ENCODE peak calls at places on chromosomes 12 and 14, in eight cellular contexts. One of them, this sample, is unnamed.

GRCh38 chr14:106586098-106586704 is 1059.8 kb downstream of the TMEM121 start:
- DNase-seq in NT2/D1: peak
- DNase-seq in fibroblast of lung: no peak
- DNase-seq in GM12878: no peak
- DNase-seq in AG09309: no peak
- DNase-seq in adrenal gland: no peak
- DNase-seq in hepatocyte: no peak
- DNase-seq in cardiac muscle cell: no peak
- DNase-seq in this sample: no peak

GRCh38 chr12:4119157-4119761 is 154.3 kb upstream of the CCND2 start:
- DNase-seq in cardiac muscle cell: no peak
- DNase-seq in fibroblast of lung: no peak
- DNase-seq in NT2/D1: no peak
- DNase-seq in AG09309: no peak
- DNase-seq in adrenal gland: no peak
- DNase-seq in GM12878: peak
- DNase-seq in hepatocyte: no peak
- DNase-seq in this sample: no peak

GRCh38 chr12:67355428-67356385 is 86.5 kb downstream of the CAND1 start:
- DNase-seq in fibroblast of lung: peak
- DNase-seq in GM12878: peak
- DNase-seq in adrenal gland: no peak
- DNase-seq in cardiac muscle cell: peak
- DNase-seq in hepatocyte: peak
- DNase-seq in AG09309: no peak
- DNase-seq in NT2/D1: peak
- DNase-seq in this sample: peak

GRCh38 chr12:51028811-51029146 is 2.6 kb upstream of the SLC11A2 start:
- DNase-seq in cardiac muscle cell: peak
- DNase-seq in NT2/D1: no peak
- DNase-seq in AG09309: no peak
- DNase-seq in fibroblast of lung: no peak
- DNase-seq in GM12878: no peak
- DNase-seq in hepatocyte: peak
- DNase-seq in adrenal gland: no peak
- DNase-seq in this sample: no peak

GRCh38 chr12:102314821-102315220 is 117.2 kb upstream of the PMCH start:
- DNase-seq in fibroblast of lung: no peak
- DNase-seq in adrenal gland: no peak
- DNase-seq in AG09309: no peak
- DNase-seq in hepatocyte: no peak
- DNase-seq in cardiac muscle cell: peak
- DNase-seq in NT2/D1: no peak
- DNase-seq in GM12878: no peak
- DNase-seq in this sample: no peak

GRCh38 chr12:66514581-66514980 is 164.3 kb downstream of the GRIP1 start:
- DNase-seq in AG09309: peak
- DNase-seq in hepatocyte: no peak
- DNase-seq in fibroblast of lung: no peak
- DNase-seq in adrenal gland: no peak
- DNase-seq in GM12878: no peak
- DNase-seq in NT2/D1: no peak
- DNase-seq in cardiac muscle cell: peak
- DNase-seq in this sample: no peak

GRCh38 chr14:76951149-76951548 is 77.4 kb downstream of the IRF2BPL start:
- DNase-seq in NT2/D1: no peak
- DNase-seq in GM12878: no peak
- DNase-seq in hepatocyte: peak
- DNase-seq in cardiac muscle cell: peak
- DNase-seq in adrenal gland: no peak
- DNase-seq in fibroblast of lung: peak
- DNase-seq in AG09309: no peak
- DNase-seq in this sample: no peak

GRCh38 chr12:55965941-55966407 is at the start of gene PMEL:
- DNase-seq in AG09309: no peak
- DNase-seq in adrenal gland: no peak
- DNase-seq in fibroblast of lung: no peak
- DNase-seq in cardiac muscle cell: peak
- DNase-seq in NT2/D1: no peak
- DNase-seq in GM12878: no peak
- DNase-seq in hepatocyte: peak
- DNase-seq in this sample: no peak

GRCh38 chr12:21151184-21151583 is 20.2 kb downstream of the SLCO1B1 start:
- DNase-seq in hepatocyte: no peak
- DNase-seq in NT2/D1: no peak
- DNase-seq in GM12878: no peak
- DNase-seq in AG09309: no peak
- DNase-seq in fibroblast of lung: no peak
- DNase-seq in cardiac muscle cell: no peak
- DNase-seq in adrenal gland: no peak
- DNase-seq in this sample: no peak

GRCh38 chr14:32230695-32231280 is 27.7 kb upstream of the RNU6-8 start:
- DNase-seq in AG09309: peak
- DNase-seq in GM12878: no peak
- DNase-seq in hepatocyte: no peak
- DNase-seq in adrenal gland: no peak
- DNase-seq in NT2/D1: no peak
- DNase-seq in cardiac muscle cell: peak
- DNase-seq in fibroblast of lung: peak
- DNase-seq in this sample: peak

GRCh38 chr12:16531623-16532022 is 74.3 kb downstream of the LMO3 start:
- DNase-seq in GM12878: no peak
- DNase-seq in NT2/D1: no peak
- DNase-seq in AG09309: no peak
- DNase-seq in hepatocyte: no peak
- DNase-seq in adrenal gland: no peak
- DNase-seq in fibroblast of lung: no peak
- DNase-seq in cardiac muscle cell: no peak
- DNase-seq in this sample: no peak

GRCh38 chr14:79265366-79265765 is 945.9 kb downstream of the DIO2 start:
- DNase-seq in fibroblast of lung: peak
- DNase-seq in hepatocyte: no peak
- DNase-seq in NT2/D1: no peak
- DNase-seq in cardiac muscle cell: no peak
- DNase-seq in AG09309: no peak
- DNase-seq in adrenal gland: no peak
- DNase-seq in GM12878: no peak
- DNase-seq in this sample: no peak

GRCh38 chr12:114625294-114625851 is 58.6 kb downstream of the TBX3 start:
- DNase-seq in AG09309: peak
- DNase-seq in hepatocyte: peak
- DNase-seq in fibroblast of lung: peak
- DNase-seq in GM12878: no peak
- DNase-seq in NT2/D1: peak
- DNase-seq in adrenal gland: peak
- DNase-seq in cardiac muscle cell: peak
- DNase-seq in this sample: peak

GRCh38 chr12:53502983-53503728 is 2.1 kb downstream of the TARBP2 start:
- DNase-seq in adrenal gland: no peak
- DNase-seq in hepatocyte: no peak
- DNase-seq in AG09309: no peak
- DNase-seq in cardiac muscle cell: no peak
- DNase-seq in fibroblast of lung: no peak
- DNase-seq in GM12878: no peak
- DNase-seq in NT2/D1: no peak
- DNase-seq in this sample: no peak
- H3K4me3 ChIP-seq in adrenal gland: no peak
- H3K4me3 ChIP-seq in hepatocyte: no peak
- H3K4me3 ChIP-seq in AG09309: no peak
- H3K4me3 ChIP-seq in cardiac muscle cell: no peak
- H3K4me3 ChIP-seq in fibroblast of lung: no peak
- H3K4me3 ChIP-seq in GM12878: no peak
- H3K4me3 ChIP-seq in NT2/D1: no peak
- H3K4me3 ChIP-seq in this sample: no peak

DNA sequence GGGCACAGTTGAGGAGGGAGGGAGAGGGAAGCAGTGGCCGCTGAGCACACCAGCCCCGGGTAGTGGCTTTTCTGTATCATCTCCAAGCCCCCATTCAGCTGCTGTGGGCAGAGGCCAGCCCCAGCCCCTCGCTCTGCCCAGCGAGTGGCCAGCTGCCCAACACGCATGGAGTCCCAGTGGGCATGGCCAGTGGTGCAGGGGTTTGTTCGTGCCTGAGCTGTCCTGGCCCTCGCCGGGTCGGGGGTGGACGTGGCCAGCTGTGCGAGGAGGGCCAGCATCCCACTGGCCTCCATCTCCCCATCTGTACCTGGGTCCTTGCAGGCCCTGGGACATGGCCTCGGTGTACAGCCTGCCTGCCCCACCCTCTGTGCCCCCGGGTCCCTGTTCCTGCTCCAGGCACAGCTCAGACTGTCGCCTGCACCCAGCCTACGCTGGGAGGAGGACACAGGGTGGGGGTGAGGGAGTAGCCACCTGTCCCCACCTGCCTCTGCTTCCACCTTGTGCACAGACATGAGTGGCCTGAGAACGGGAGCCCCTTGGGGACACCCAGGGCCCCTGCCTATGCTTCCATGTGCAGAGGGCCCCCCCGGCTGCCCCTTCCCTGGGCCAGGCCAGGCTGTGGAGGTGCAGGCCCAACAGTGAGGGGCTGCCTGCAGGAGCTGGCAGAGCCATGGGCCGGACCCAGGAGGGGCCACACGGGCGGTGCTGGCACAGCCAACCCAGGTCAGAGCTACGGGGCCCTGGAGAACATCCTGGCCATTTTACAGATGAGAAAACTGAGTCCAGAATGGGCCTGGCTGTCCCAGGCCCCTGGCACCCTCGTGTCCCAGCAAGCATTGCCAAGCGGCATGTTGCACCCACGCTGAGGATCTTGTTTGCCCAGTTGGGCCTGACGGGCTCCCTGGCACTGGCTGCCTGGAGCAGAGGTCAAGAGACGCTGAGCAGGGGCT is 4.3 kb downstream of the INF2 start:
- DNase-seq in NT2/D1: no peak
- DNase-seq in fibroblast of lung: no peak
- DNase-seq in AG09309: no peak
- DNase-seq in hepatocyte: no peak
- DNase-seq in GM12878: no peak
- DNase-seq in adrenal gland: no peak
- DNase-seq in cardiac muscle cell: no peak
- DNase-seq in this sample: no peak
- H3K4me3 ChIP-seq in NT2/D1: no peak
- H3K4me3 ChIP-seq in fibroblast of lung: no peak
- H3K4me3 ChIP-seq in AG09309: no peak
- H3K4me3 ChIP-seq in hepatocyte: no peak
- H3K4me3 ChIP-seq in GM12878: no peak
- H3K4me3 ChIP-seq in adrenal gland: no peak
- H3K4me3 ChIP-seq in cardiac muscle cell: no peak
- H3K4me3 ChIP-seq in this sample: no peak

GRCh38 chr14:68284834-68285233 is 465.3 kb downstream of the RAD51B start:
- DNase-seq in cardiac muscle cell: no peak
- DNase-seq in fibroblast of lung: no peak
- DNase-seq in AG09309: no peak
- DNase-seq in NT2/D1: no peak
- DNase-seq in hepatocyte: no peak
- DNase-seq in GM12878: peak
- DNase-seq in adrenal gland: no peak
- DNase-seq in this sample: no peak

GRCh38 chr14:68286667-68287066 is 467.1 kb downstream of the RAD51B start:
- DNase-seq in GM12878: no peak
- DNase-seq in hepatocyte: no peak
- DNase-seq in adrenal gland: no peak
- DNase-seq in cardiac muscle cell: no peak
- DNase-seq in NT2/D1: no peak
- DNase-seq in AG09309: no peak
- DNase-seq in fibroblast of lung: no peak
- DNase-seq in this sample: no peak

GRCh38 chr14:68283378-68284123 is 464.0 kb downstream of the RAD51B start:
- DNase-seq in hepatocyte: no peak
- DNase-seq in fibroblast of lung: no peak
- DNase-seq in NT2/D1: no peak
- DNase-seq in adrenal gland: no peak
- DNase-seq in cardiac muscle cell: peak
- DNase-seq in AG09309: no peak
- DNase-seq in GM12878: peak
- DNase-seq in this sample: no peak

GRCh38 chr14:68284333-68284732 is 464.8 kb downstream of the RAD51B start:
- DNase-seq in cardiac muscle cell: peak
- DNase-seq in adrenal gland: no peak
- DNase-seq in hepatocyte: no peak
- DNase-seq in GM12878: no peak
- DNase-seq in fibroblast of lung: no peak
- DNase-seq in NT2/D1: no peak
- DNase-seq in AG09309: no peak
- DNase-seq in this sample: no peak

DNA sequence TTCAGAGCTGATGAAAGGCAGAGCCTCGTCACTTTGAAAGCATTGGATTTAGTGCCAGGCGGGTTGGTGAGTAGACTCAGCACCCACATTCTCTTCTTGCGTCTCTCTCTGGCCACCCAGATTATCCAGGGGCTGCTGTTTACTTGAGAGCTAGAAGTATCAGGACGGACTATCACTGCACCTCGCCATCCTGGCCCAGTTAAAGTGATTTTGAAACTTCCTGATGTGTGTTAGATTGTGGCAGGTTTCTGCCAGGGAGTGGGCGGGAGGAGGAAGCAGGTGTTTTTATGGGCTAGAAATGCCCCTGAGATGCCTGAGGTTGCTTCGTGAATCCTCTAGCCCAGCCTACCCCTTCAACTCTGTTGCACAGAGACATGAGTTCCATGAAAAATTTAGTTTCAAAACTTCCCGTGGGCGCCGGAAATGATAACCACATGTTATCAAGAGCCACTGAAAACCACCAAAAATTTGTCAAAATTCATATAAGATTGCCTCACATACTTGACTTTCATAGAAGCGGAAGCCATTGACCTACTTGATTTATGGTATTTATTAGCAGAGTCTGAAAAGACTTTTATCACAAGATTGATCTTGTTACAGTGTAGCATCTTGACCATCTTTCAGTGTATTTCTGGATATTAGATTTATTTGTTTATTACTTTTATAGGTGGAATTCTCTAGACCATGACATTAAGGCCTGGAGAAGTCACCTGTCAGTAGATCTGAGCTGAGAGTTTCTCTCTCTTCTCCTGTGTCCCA is 466.0 kb downstream of the RAD51B start:
- DNase-seq in GM12878: peak
- DNase-seq in adrenal gland: no peak
- DNase-seq in hepatocyte: no peak
- DNase-seq in fibroblast of lung: no peak
- DNase-seq in AG09309: no peak
- DNase-seq in NT2/D1: no peak
- DNase-seq in cardiac muscle cell: peak
- DNase-seq in this sample: no peak
- H3K4me3 ChIP-seq in GM12878: peak
- H3K4me3 ChIP-seq in adrenal gland: no peak
- H3K4me3 ChIP-seq in hepatocyte: no peak
- H3K4me3 ChIP-seq in fibroblast of lung: no peak
- H3K4me3 ChIP-seq in AG09309: no peak
- H3K4me3 ChIP-seq in NT2/D1: no peak
- H3K4me3 ChIP-seq in cardiac muscle cell: no peak
- H3K4me3 ChIP-seq in this sample: no peak

DNA sequence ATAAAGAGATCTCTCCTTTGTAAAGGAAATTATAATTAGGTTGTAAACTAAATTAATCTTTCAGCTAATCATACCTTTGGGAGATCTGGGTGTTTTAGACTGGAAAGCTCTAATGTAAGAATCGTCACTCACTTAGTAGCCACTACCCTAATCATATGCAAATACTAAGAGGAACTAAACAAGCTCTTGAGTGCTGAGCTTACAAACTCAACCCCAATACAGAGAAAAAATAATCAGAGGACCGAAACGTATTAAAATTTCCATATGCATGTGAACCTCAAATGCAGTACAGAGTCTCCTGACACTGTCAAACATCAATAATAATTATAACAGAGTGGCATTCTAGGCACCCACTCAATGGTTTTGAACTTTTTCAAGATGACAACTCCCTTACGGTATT is 235.3 kb upstream of the FOXN3 start:
- DNase-seq in cardiac muscle cell: no peak
- DNase-seq in adrenal gland: no peak
- DNase-seq in AG09309: no peak
- DNase-seq in hepatocyte: no peak
- DNase-seq in NT2/D1: no peak
- DNase-seq in fibroblast of lung: no peak
- DNase-seq in GM12878: no peak
- DNase-seq in this sample: no peak
- H3K4me3 ChIP-seq in cardiac muscle cell: no peak
- H3K4me3 ChIP-seq in adrenal gland: no peak
- H3K4me3 ChIP-seq in AG09309: no peak
- H3K4me3 ChIP-seq in hepatocyte: no peak
- H3K4me3 ChIP-seq in NT2/D1: no peak
- H3K4me3 ChIP-seq in fibroblast of lung: no peak
- H3K4me3 ChIP-seq in GM12878: no peak
- H3K4me3 ChIP-seq in this sample: no peak